ENCODE peak calls at places on chromosome 1, in six cellular contexts. E is CD8-positive, alpha-beta memory T cell; S is right cardiac atrium; D is brain microvascular endothelial cell; F is astrocyte; A is psoas muscle. H is an unnamed sample.
A peak's percentile ranks its signal among the peaks of the same experiment; 100 is the strongest.

GRCh38 chr1:236502972-236503639 is 20.7 kb upstream of the LGALS8 start:
- DNase-seq in A (peak; percentile 64), F (peak; percentile 75), D (peak; percentile 84), S (peak; percentile 79), E (no peak), H (peak; percentile 66)

GRCh38 chr1:236759252-236759859 is 35.7 kb upstream of the MTR start:
- DNase-seq in S (no peak), A (no peak), F (peak; percentile 17), D (peak; percentile 9), E (peak; percentile 14), H (no peak)

GRCh38 chr1:59732219-59732955 is 82.4 kb upstream of the HOOK1 start:
- DNase-seq in F (no peak), E (no peak), A (no peak), D (no peak), S (no peak), H (no peak)

GRCh38 chr1:151060241-151061011 is at the start of gene MLLT11:
- DNase-seq in D (peak; percentile 72), S (peak; percentile 78), A (no peak), E (no peak), F (peak; percentile 80), H (peak; percentile 56)

GRCh38 chr1:237664327-237664726 is 226.4 kb downstream of the ZP4 start:
- DNase-seq in E (no peak), S (no peak), D (no peak), A (no peak), F (no peak), H (no peak)

GRCh38 chr1:154608522-154609294 is 722 bp upstream of the ADAR start:
- DNase-seq in D (peak; percentile 61), F (peak; percentile 51), A (peak; percentile 66), E (peak; percentile 41), S (peak; percentile 80), H (peak; percentile 56)

GRCh38 chr1:151715726-151716404 is 738 bp downstream of the CELF3 start:
- DNase-seq in D (no peak), F (no peak), E (no peak), S (no peak), A (no peak), H (no peak)

GRCh38 chr1:184739070-184739469 is 15.6 kb downstream of the EDEM3 start:
- DNase-seq in S (no peak), D (no peak), F (no peak), A (no peak), E (no peak), H (no peak)

GRCh38 chr1:15364740-15365139 is 44.9 kb upstream of the EFHD2 start:
- DNase-seq in F (no peak), S (no peak), D (no peak), A (no peak), E (no peak), H (no peak)

GRCh38 chr1:47519971-47520370 is 82.1 kb downstream of the FOXD2 start:
- DNase-seq in E (no peak), S (no peak), A (no peak), D (no peak), F (no peak), H (no peak)

GRCh38 chr1:183287191-183287675 is 101.2 kb downstream of the LAMC2 start:
- DNase-seq in D (peak; percentile 55), E (no peak), F (peak; percentile 81), A (no peak), S (peak; percentile 90), H (peak; percentile 83)

DNA sequence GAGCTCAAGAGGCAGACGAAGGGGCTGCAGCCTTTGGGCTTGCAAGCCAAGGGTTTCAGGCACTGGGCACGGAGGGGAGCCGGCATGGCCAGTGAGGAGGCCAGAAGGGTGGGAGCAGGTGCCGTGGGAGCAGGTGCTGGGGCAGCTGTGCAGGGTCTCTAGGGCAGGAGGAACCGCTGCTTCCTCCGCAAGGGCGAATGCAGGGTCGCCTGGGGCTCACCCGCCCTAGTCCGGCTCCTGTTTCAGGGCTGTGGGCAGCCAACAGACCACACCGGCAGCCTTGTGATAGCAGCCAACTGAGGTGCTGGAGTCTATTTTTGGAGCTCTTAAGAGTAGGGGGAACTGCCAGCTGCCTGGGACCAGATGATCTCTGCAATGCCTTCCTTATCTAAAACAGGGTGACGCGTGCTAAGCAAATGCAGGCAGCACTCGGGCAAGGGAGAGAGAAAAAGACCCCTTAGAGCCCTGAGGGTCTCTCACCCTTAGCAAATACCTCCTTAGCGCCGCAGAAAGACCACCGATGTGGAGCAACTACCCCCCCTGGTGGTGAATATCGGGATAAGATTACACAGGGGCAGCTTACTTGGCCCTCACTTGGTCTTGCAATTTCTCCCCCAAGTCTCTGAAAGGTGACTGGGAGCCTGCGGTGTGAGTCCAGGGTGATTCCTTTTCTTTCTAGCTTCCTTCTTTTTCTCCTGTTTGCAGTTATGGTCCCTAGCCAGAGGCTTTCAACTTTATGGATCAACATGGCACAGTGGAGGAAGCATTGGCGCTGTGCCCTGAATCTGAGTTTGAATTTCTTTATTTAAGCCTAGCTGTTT is 20.7 kb upstream of the MAPKAPK2 start:
- DNase-seq in F (no peak), D (peak; percentile 44), S (peak; percentile 82), A (peak; percentile 79), E (peak; percentile 63), H (peak; percentile 76)
- H3K4me3 ChIP-seq in F (no peak overlapping the region), D (no peak overlapping the region), S (no peak overlapping the region), A (peak overlapping the region; percentile 43), E (no peak overlapping the region), H (peak overlapping the region; percentile 37)

DNA sequence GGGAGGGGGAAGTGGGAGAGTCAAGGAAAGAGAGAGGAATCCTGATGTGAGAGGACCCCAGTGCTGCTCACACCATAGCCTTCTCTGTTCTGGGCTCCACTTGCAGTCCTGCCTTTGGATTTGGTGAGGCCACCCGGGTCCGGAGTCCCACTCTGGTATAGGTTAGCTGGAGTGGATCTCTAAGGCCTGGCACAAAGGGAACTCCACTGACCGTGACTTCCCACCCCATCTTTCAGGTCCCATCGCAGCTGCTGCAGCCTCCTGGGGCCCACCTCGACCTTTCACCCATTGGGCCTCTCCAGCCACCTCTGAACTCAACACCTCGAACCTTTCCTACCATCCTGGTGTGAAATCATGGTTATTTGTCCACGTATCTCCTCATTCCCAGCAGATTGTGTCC is 324.4 kb downstream of the MATN1 start:
- DNase-seq in F (no peak), D (no peak), E (no peak), S (no peak), A (peak; percentile 16), H (no peak)
- H3K27me3 ChIP-seq in F (peaks cover 3% of the 10 kb centered on the region), D (no peaks in the 10 kb centered on the region), E (no peaks in the 10 kb centered on the region), S (no peaks in the 10 kb centered on the region), A (no peaks in the 10 kb centered on the region), H (peaks cover 4% of the 10 kb centered on the region)

GRCh38 chr1:204455831-204456145 is 38.8 kb downstream of the PIK3C2B start:
- DNase-seq in D (no peak), A (no peak), S (no peak), E (no peak), F (no peak), H (no peak)

GRCh38 chr1:204454476-204454875 is 40.1 kb downstream of the PIK3C2B start:
- DNase-seq in D (no peak), E (no peak), A (no peak), F (no peak), S (no peak), H (no peak)

GRCh38 chr1:204451352-204452124 is 39.9 kb upstream of the PPP1R15B start:
- DNase-seq in F (no peak), S (no peak), A (no peak), E (no peak), D (no peak), H (no peak)

GRCh38 chr1:204455063-204455830 is 39.4 kb downstream of the PIK3C2B start:
- DNase-seq in S (no peak), F (no peak), A (no peak), E (no peak), D (no peak), H (no peak)

DNA sequence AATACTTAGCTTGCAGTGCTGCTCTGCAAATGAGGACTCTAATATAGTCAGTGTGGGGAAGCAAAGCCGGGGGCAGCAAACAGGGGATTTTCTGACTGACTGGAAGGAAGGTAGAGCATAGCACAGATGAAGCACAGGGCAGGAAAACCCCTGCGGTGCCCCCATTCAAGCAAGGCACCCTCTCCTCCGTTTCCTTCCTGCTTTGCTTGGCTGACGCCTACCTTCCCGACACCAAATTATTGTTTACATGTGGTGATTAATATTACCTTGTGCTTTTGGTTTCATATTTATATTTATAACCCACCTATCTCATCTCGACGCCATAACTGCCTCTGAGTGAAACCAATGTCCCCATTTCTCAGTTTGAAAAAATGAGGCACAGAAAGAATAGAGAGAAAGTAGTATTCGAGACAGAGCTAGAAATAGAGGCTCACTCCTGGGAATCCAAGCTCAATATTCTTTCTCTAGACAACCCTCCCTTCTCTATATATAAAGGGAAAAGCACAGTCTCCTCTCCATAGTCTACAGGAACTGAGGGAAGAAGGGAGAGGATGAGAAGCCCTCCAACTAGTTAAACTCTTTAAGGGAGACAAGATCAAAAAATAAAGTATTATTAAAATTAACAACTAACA is 41.3 kb downstream of the PIK3C2B start:
- DNase-seq in A (no peak), F (no peak), D (no peak), E (peak; percentile 88), S (no peak), H (no peak)
- H3K4me3 ChIP-seq in A (no peak overlapping the region), F (no peak overlapping the region), D (no peak overlapping the region), E (no peak overlapping the region), S (no peak overlapping the region), H (no peak overlapping the region)

GRCh38 chr1:71788113-71788512 is 494.2 kb downstream of the NEGR1 start:
- DNase-seq in S (no peak), E (no peak), F (peak; percentile 3), A (no peak), D (no peak), H (no peak)
- H3K27me3 ChIP-seq in S (no peaks in the 10 kb centered on the region), E (no peaks in the 10 kb centered on the region), F (no peaks in the 10 kb centered on the region), A (no peaks in the 10 kb centered on the region), D (no peaks in the 10 kb centered on the region), H (no peaks in the 10 kb centered on the region)

GRCh38 chr1:156126701-156127534 is 12.4 kb downstream of the LMNA start:
- DNase-seq in S (peak; percentile 75), E (peak; percentile 84), D (peak; percentile 92), A (peak; percentile 73), F (peak; percentile 97), H (peak; percentile 82)
- H3K4me3 ChIP-seq in S (no peak overlapping the region), E (no peak overlapping the region), D (peak overlapping the region; percentile 34), A (peak overlapping the region; percentile 54), F (peak overlapping the region; percentile 48), H (peak overlapping the region; percentile 28)

H was measured in heart left ventricle.